ENCODE peak calls at places on chromosomes 2 and 18, in four cellular contexts. A, D, U and H are unnamed samples.

GRCh38 chr2:128422571-128422970 is 103.9 kb upstream of the HS6ST1 start:
- DNase-seq in D (peak), U (peak), A (no peak), H (no peak)

GRCh38 chr18:53941601-53942335 is 282.7 kb downstream of the MBD2 start:
- DNase-seq in A (no peak), D (no peak), U (no peak), H (no peak)

GRCh38 chr2:54999182-54999581 is 51.1 kb downstream of the RTN4 start:
- DNase-seq in D (no peak), U (peak), A (no peak), H (no peak)

GRCh38 chr2:74919827-74920226 is 38.6 kb upstream of the POLE4 start:
- DNase-seq in U (peak), A (peak), D (peak), H (peak)

GRCh38 chr2:212451786-212452200 is 86.8 kb downstream of the ERBB4 start:
- DNase-seq in D (no peak), U (peak), A (peak), H (no peak)

GRCh38 chr2:235055891-235056516 is 104.2 kb downstream of the SH3BP4 start:
- DNase-seq in A (peak), D (no peak), U (no peak), H (no peak)

GRCh38 chr2:103754530-103754929 is 992.7 kb downstream of the TMEM182 start:
- DNase-seq in A (no peak), U (no peak), D (no peak), H (no peak)

GRCh38 chr18:4130734-4131719 is 324.1 kb downstream of the DLGAP1 start:
- DNase-seq in D (no peak), U (no peak), A (no peak), H (no peak)

GRCh38 chr2:17899871-17900270 is 21.4 kb downstream of the KCNS3 start:
- DNase-seq in D (no peak), U (no peak), A (no peak), H (no peak)

GRCh38 chr18:36527025-36527424 is 229.5 kb downstream of the FHOD3 start:
- DNase-seq in A (no peak), U (peak), D (no peak), H (no peak)

GRCh38 chr2:152098798-152099654 is at the start of gene CACNB4:
- DNase-seq in A (peak), U (no peak), D (no peak), H (no peak)

GRCh38 chr2:81282151-81282769 is 977.7 kb upstream of the LRRTM1 start:
- DNase-seq in D (no peak), U (no peak), A (no peak), H (no peak)

DNA sequence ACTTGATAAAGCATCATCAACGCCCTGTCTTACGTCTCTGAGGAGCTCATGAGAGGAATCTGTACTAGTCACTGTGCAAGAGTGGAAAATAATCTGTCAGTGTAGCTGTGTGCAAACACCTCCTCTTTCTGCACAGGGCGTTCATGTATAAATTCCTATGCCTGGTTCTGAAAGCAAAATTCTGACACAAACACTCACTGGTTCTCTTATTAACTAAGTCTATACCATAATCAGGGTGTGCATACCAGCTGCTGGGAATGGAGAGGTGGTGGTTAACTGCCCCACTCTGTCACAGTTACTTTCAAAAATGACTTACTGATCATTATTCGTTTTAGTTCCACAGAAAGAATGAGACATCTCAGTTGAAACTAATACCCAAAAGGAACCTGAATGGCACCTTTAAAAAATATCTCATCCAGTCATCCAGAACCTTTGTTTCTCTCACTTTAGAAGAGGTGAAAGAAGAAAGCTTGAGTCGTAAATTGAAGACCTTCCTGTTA is 35.7 kb downstream of the STK39 start:
- DNase-seq in D (no peak), A (no peak), U (peak), H (no peak)
- H3K27ac ChIP-seq in D (no peak), A (peak), U (no peak), H (no peak)

GRCh38 chr2:241148891-241149674 is at the start of gene PASK:
- DNase-seq in U (peak), D (peak), A (peak), H (peak)
- H3K27ac ChIP-seq in U (no peak), D (peak), A (peak), H (peak)

DNA sequence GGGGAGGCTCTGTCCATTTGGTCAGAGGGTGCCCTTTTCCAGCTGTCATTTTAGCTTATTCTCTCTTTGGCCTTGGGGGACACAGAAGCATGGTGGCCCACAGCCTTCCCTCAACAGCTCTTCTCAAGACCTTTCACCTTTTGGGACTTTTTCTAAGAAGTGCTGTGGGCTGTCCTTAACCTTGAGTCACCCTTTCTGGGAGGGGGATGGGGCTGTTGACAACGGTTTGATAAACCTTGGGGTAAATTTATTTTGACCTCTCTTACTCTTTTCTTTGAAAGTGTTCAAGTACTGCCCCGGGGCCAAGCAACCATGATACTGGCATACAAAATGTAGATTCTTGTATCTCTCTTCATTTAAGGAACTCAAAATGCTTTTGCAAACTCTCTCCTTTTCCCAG is 13.7 kb downstream of the IGFBP5 start:
- DNase-seq in A (no peak), U (peak), D (no peak), H (no peak)
- H3K27ac ChIP-seq in A (no peak), U (no peak), D (no peak), H (no peak)

DNA sequence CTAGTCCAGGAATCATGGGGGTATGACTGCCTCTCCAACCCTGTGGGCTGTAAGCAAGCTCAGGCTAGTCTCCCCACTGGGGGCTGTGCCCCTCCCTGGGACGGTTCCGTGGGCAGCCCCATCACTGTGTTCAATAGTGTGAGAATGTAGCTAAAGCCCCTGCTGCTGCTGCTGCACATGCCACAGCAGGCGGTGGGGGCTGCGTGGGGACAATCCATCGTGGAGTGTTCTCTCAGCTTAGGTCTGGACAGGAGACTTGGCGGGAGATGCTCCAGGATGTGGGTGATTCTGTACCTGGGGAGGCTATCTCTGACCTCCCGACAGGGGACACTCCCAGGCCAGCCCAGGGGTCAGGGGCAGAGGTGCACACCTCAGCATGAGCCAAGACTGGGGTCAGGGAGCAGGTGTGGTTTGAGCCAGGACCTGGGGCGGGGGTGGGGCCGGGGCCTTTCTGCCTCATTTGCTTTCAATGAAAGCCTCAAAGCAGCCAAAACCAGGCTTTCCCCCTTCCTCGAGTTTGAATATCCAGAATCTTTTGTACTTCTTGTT is 10.2 kb downstream of the PKDCC start:
- DNase-seq in U (no peak), A (no peak), D (no peak), H (no peak)
- H3K27ac ChIP-seq in U (peak), A (peak), D (no peak), H (no peak)

DNA sequence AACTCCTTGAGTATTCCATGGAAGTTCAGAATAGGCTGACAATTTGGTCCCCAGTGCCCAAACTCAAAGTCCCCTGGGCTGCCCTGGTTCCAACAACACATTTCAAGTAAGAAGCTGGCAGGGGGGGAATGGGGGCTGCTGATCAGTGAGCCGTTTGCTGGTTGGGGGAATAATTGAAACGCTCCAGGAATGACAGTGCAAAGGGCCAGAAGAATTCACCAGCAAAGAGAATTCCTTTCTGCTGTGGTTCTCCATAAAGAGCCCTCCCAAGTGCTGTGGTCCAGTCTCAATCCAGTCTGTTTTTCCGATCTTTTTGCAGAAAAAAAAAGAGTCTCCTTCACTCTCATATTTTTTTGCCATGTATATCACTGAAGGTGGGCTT is 95.1 kb upstream of the THOC1 start:
- DNase-seq in A (no peak), D (no peak), U (no peak), H (no peak)
- H3K27ac ChIP-seq in A (no peak), D (no peak), U (no peak), H (no peak)

GRCh38 chr2:114426111-114426510 is 16.3 kb upstream of the DPP10 start:
- DNase-seq in A (no peak), U (no peak), D (no peak), H (no peak)
- H3K27ac ChIP-seq in A (no peak), U (no peak), D (no peak), H (no peak)